ENCODE peak calls at places on chromosomes 6 and 20, in five cellular contexts. C is CD8-positive, alpha-beta T cell; Q is SK-N-SH; S is esophagus squamous epithelium; A is keratinocyte. J is an unnamed sample.
A peak's percentile ranks its signal among the peaks of the same experiment; 100 is the strongest.

GRCh38 chr6:89122625-89123024 is 4.8 kb upstream of the SRSF12 start:
- DNase-seq in C (no peak), Q (peak; percentile 57), S (no peak), A (no peak), J (peak; percentile 74)

GRCh38 chr6:108581237-108581931 is 20.7 kb downstream of the FOXO3 start:
- DNase-seq in C (no peak), Q (peak; percentile 55), S (no peak), A (no peak), J (peak; percentile 57)

GRCh38 chr6:102154176-102154575 is 760.7 kb downstream of the GRIK2 start:
- DNase-seq in C (no peak), Q (no peak), S (no peak), A (no peak), J (no peak)

GRCh38 chr6:168122011-168122410 is 43.0 kb upstream of the FRMD1 start:
- DNase-seq in C (no peak), Q (no peak), S (no peak), A (no peak), J (no peak)

GRCh38 chr6:1326535-1327121 is 14.7 kb downstream of the FOXQ1 start:
- DNase-seq in C (no peak), Q (no peak), S (no peak), A (no peak), J (no peak)

GRCh38 chr6:166904101-166904746 is 52.1 kb downstream of the RNASET2 start:
- DNase-seq in C (no peak), Q (no peak), S (no peak), A (no peak), J (peak; percentile 27)

GRCh38 chr6:24492475-24492874 is 2.3 kb upstream of the ALDH5A1 start:
- DNase-seq in C (no peak), Q (no peak), S (no peak), A (no peak), J (peak; percentile 30)

GRCh38 chr6:133341607-133342158 is 100.5 kb downstream of the EYA4 start:
- DNase-seq in C (no peak), Q (peak; percentile 55), S (no peak), A (no peak), J (peak; percentile 47)

GRCh38 chr6:37550436-37550835 is 50.7 kb upstream of the CCDC167 start:
- DNase-seq in C (no peak), Q (no peak), S (no peak), A (no peak), J (no peak)

GRCh38 chr6:164911873-164912580 is 397.4 kb downstream of the C6orf118 start:
- DNase-seq in C (no peak), Q (no peak), S (no peak), A (no peak), J (no peak)

GRCh38 chr20:36408219-36408618 is 102.1 kb downstream of the DLGAP4 start:
- DNase-seq in C (no peak), Q (peak; percentile 75), S (no peak), A (peak; percentile 84), J (peak; percentile 60)

GRCh38 chr6:75279418-75279817 is 5.2 kb downstream of the TMEM30A start:
- DNase-seq in C (no peak), Q (peak; percentile 30), S (no peak), A (no peak), J (no peak)

GRCh38 chr20:55685848-55686247 is 319.5 kb downstream of the CBLN4 start:
- DNase-seq in C (no peak), Q (no peak), S (no peak), A (no peak), J (no peak)

GRCh38 chr6:2848851-2849250 is 7.2 kb upstream of the SERPINB1 start:
- DNase-seq in C (peak; percentile 75), Q (no peak), S (no peak), A (no peak), J (no peak)

GRCh38 chr20:55472704-55473103 is 532.6 kb downstream of the CBLN4 start:
- DNase-seq in C (no peak), Q (no peak), S (no peak), A (no peak), J (no peak)

GRCh38 chr20:44306927-44307326 is 4.1 kb downstream of the FITM2 start:
- DNase-seq in C (no peak), Q (no peak), S (no peak), A (no peak), J (no peak)

GRCh38 chr20:48126227-48126740 is 341.0 kb upstream of the SULF2 start:
- DNase-seq in C (no peak), Q (no peak), S (no peak), A (no peak), J (no peak)

GRCh38 chr6:115363379-115363778 is 697.3 kb downstream of the FRK start:
- DNase-seq in C (no peak), Q (no peak), S (no peak), A (no peak), J (no peak)

GRCh38 chr6:82862543-82862942 is 203.1 kb downstream of the UBE3D start:
- DNase-seq in C (no peak), Q (no peak), S (no peak), A (no peak), J (peak; percentile 51)

GRCh38 chr20:58697867-58698703 is 5.5 kb downstream of the NPEPL1 start:
- DNase-seq in C (no peak), Q (no peak), S (no peak), A (no peak), J (no peak)

GRCh38 chr20:58892932-58893224 is 40.4 kb downstream of the GNAS start:
- DNase-seq in C (no peak), Q (peak; percentile 55), S (no peak), A (no peak), J (no peak)

GRCh38 chr6:137697267-137697938 is 169.7 kb upstream of the TNFAIP3 start:
- DNase-seq in C (no peak), Q (no peak), S (no peak), A (no peak), J (no peak)
- H3K4me1 ChIP-seq in C (peaks cover 12% of the 10 kb centered on the region), Q (no peaks in the 10 kb centered on the region), S (peaks cover 44% of the 10 kb centered on the region), A (peaks cover 11% of the 10 kb centered on the region), J (no peaks in the 10 kb centered on the region)

GRCh38 chr6:69871107-69871506 is 4.8 kb downstream of the COL19A1 start:
- DNase-seq in C (no peak), Q (no peak), S (no peak), A (no peak), J (no peak)

GRCh38 chr6:69866351-69867074 is at the start of gene COL19A1:
- DNase-seq in C (peak; percentile 21), Q (peak; percentile 34), S (peak; percentile 3), A (no peak), J (peak; percentile 15)

GRCh38 chr6:69867075-69867911 is 937 bp downstream of the COL19A1 start:
- DNase-seq in C (peak; percentile 59), Q (peak; percentile 82), S (no peak), A (no peak), J (peak; percentile 78)

GRCh38 chr6:69868961-69869360 is 2.6 kb downstream of the COL19A1 start:
- DNase-seq in C (no peak), Q (no peak), S (no peak), A (no peak), J (no peak)

DNA sequence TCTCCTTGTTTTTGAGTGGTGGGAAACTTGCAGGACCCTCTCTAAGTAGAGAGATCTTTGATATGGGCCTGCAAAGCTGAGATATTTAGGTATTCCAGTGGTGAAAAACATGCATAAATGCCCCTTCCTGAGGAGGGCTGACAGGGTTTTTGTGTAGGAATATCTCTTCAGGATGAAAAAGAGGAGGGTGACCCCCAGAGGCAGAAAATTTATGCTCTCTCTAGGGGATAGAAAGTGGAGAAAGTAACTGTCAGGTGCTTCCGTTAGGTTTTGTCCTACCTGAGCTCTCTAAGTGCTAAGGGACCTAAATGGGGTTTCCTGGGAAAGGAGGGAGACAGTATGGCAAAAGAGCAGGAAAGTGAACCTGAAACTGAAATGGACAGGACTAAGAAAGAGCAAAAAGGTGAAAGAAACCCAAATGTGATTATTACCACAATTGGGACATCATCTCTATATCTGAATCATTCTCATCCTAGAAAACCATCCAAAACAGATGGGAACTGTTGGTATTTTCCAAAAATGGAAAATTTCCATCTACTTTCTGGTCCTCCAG is 2.0 kb downstream of the COL19A1 start:
- DNase-seq in C (no peak), Q (no peak), S (no peak), A (no peak), J (no peak)
- TF ChIP-seq CTCF in C (no peak), Q (no peak), S (no peak), A (no peak), J (no peak)

GRCh38 chr6:112245511-112246203 is 8.7 kb downstream of the LAMA4 start:
- DNase-seq in C (no peak), Q (no peak), S (no peak), A (no peak), J (no peak)
- H3K4me1 ChIP-seq in C (no peaks in the 10 kb centered on the region), Q (peaks cover 17% of the 10 kb centered on the region), S (peaks cover 68% of the 10 kb centered on the region), A (peaks cover 4% of the 10 kb centered on the region), J (no peaks in the 10 kb centered on the region)

GRCh38 chr6:42449917-42450313 is 1.8 kb downstream of the TRERF1 start:
- DNase-seq in C (no peak), Q (no peak), S (no peak), A (no peak), J (no peak)
- TF ChIP-seq CTCF in C (no peak), Q (no peak), S (no peak), A (no peak), J (no peak)

DNA sequence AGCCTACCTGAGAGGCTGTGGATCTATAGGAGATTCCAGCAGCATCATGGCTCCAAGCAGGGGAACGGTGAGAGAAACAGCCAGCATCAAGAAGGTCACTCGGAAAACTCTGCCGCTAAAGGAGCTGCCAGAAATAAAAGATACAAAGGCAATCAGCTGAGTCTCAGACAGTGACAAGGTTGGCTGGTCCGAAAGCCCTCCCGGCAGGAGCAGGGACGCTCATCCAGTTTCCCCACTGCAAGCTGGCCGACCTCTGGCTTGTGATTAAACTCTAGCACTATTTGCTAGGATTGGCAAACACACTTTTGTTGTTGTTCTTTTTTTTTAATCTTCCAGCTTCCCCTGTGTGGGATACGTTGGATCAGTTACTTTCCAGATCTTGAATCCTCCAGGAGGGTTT is 8.7 kb downstream of the APMAP start:
- DNase-seq in C (no peak), Q (no peak), S (no peak), A (no peak), J (no peak)
- H3K4me1 ChIP-seq in C (peaks cover 32% of the 10 kb centered on the region), Q (no peaks in the 10 kb centered on the region), S (peaks cover 4% of the 10 kb centered on the region), A (no peaks in the 10 kb centered on the region), J (no peaks in the 10 kb centered on the region)

GRCh38 chr20:61742097-61742805 is 323.4 kb downstream of the TAF4 start:
- DNase-seq in C (no peak), Q (no peak), S (no peak), A (no peak), J (no peak)
- TF ChIP-seq CTCF in C (no peak), Q (no peak), S (no peak), A (no peak), J (no peak)